ENCODE peak calls at places on chromosome 4, in nine cellular contexts. One of them, this sample, is unnamed.

GRCh38 chr4:52407545-52407944 is 251.6 kb downstream of the USP46 start:
- DNase-seq in brain microvascular endothelial cell: no peak
- DNase-seq in stimulated activated CD4-positive, alpha-beta T cell treated with anti-CD3 and anti-CD28 coated beads, Interleukin-1b, Interleukin-23, amount 100 ng/mL, for 4 hours: no peak
- DNase-seq in activated CD8-positive, alpha-beta memory T cell treated with anti-CD3 and anti-CD28 coated beads for 48 hours: no peak
- DNase-seq in CD4-positive, alpha-beta T cell: no peak
- DNase-seq in pancreas: no peak
- DNase-seq in C1 segment of cervical spinal cord: no peak
- DNase-seq in anterior cingulate cortex: no peak
- DNase-seq in choroid plexus epithelial cell: peak; percentile 6
- DNase-seq in this sample: no peak

GRCh38 chr4:168773388-168774195 is 236.5 kb downstream of the CBR4 start:
- DNase-seq in pancreas: no peak
- DNase-seq in CD4-positive, alpha-beta T cell: no peak
- DNase-seq in stimulated activated CD4-positive, alpha-beta T cell treated with anti-CD3 and anti-CD28 coated beads, Interleukin-1b, Interleukin-23, amount 100 ng/mL, for 4 hours: no peak
- DNase-seq in activated CD8-positive, alpha-beta memory T cell treated with anti-CD3 and anti-CD28 coated beads for 48 hours: no peak
- DNase-seq in C1 segment of cervical spinal cord: no peak
- DNase-seq in brain microvascular endothelial cell: no peak
- DNase-seq in anterior cingulate cortex: no peak
- DNase-seq in choroid plexus epithelial cell: no peak
- DNase-seq in this sample: no peak

GRCh38 chr4:26140150-26140898 is 180.5 kb upstream of the RBPJ start:
- DNase-seq in anterior cingulate cortex: no peak
- DNase-seq in brain microvascular endothelial cell: peak; percentile 47
- DNase-seq in CD4-positive, alpha-beta T cell: no peak
- DNase-seq in C1 segment of cervical spinal cord: no peak
- DNase-seq in pancreas: no peak
- DNase-seq in choroid plexus epithelial cell: peak; percentile 57
- DNase-seq in stimulated activated CD4-positive, alpha-beta T cell treated with anti-CD3 and anti-CD28 coated beads, Interleukin-1b, Interleukin-23, amount 100 ng/mL, for 4 hours: no peak
- DNase-seq in activated CD8-positive, alpha-beta memory T cell treated with anti-CD3 and anti-CD28 coated beads for 48 hours: no peak
- DNase-seq in this sample: no peak

GRCh38 chr4:114384629-114385028 is 214.0 kb upstream of the UGT8 start:
- DNase-seq in choroid plexus epithelial cell: peak; percentile 76
- DNase-seq in pancreas: no peak
- DNase-seq in stimulated activated CD4-positive, alpha-beta T cell treated with anti-CD3 and anti-CD28 coated beads, Interleukin-1b, Interleukin-23, amount 100 ng/mL, for 4 hours: no peak
- DNase-seq in activated CD8-positive, alpha-beta memory T cell treated with anti-CD3 and anti-CD28 coated beads for 48 hours: no peak
- DNase-seq in C1 segment of cervical spinal cord: no peak
- DNase-seq in anterior cingulate cortex: no peak
- DNase-seq in CD4-positive, alpha-beta T cell: no peak
- DNase-seq in brain microvascular endothelial cell: peak; percentile 46
- DNase-seq in this sample: no peak

GRCh38 chr4:33104190-33104773 is 2384.1 kb downstream of the PCDH7 start:
- DNase-seq in choroid plexus epithelial cell: peak; percentile 56
- DNase-seq in pancreas: no peak
- DNase-seq in activated CD8-positive, alpha-beta memory T cell treated with anti-CD3 and anti-CD28 coated beads for 48 hours: no peak
- DNase-seq in CD4-positive, alpha-beta T cell: no peak
- DNase-seq in stimulated activated CD4-positive, alpha-beta T cell treated with anti-CD3 and anti-CD28 coated beads, Interleukin-1b, Interleukin-23, amount 100 ng/mL, for 4 hours: no peak
- DNase-seq in anterior cingulate cortex: no peak
- DNase-seq in brain microvascular endothelial cell: no peak
- DNase-seq in C1 segment of cervical spinal cord: no peak
- DNase-seq in this sample: no peak

GRCh38 chr4:97366661-97367060 is 776.6 kb downstream of the STPG2 start:
- DNase-seq in activated CD8-positive, alpha-beta memory T cell treated with anti-CD3 and anti-CD28 coated beads for 48 hours: no peak
- DNase-seq in brain microvascular endothelial cell: no peak
- DNase-seq in anterior cingulate cortex: no peak
- DNase-seq in stimulated activated CD4-positive, alpha-beta T cell treated with anti-CD3 and anti-CD28 coated beads, Interleukin-1b, Interleukin-23, amount 100 ng/mL, for 4 hours: no peak
- DNase-seq in CD4-positive, alpha-beta T cell: no peak
- DNase-seq in pancreas: no peak
- DNase-seq in choroid plexus epithelial cell: peak; percentile 8
- DNase-seq in C1 segment of cervical spinal cord: no peak
- DNase-seq in this sample: no peak

GRCh38 chr4:6230502-6230785 is 30.1 kb upstream of the JAKMIP1 start:
- DNase-seq in choroid plexus epithelial cell: no peak
- DNase-seq in anterior cingulate cortex: no peak
- DNase-seq in activated CD8-positive, alpha-beta memory T cell treated with anti-CD3 and anti-CD28 coated beads for 48 hours: no peak
- DNase-seq in C1 segment of cervical spinal cord: no peak
- DNase-seq in brain microvascular endothelial cell: no peak
- DNase-seq in pancreas: no peak
- DNase-seq in CD4-positive, alpha-beta T cell: no peak
- DNase-seq in stimulated activated CD4-positive, alpha-beta T cell treated with anti-CD3 and anti-CD28 coated beads, Interleukin-1b, Interleukin-23, amount 100 ng/mL, for 4 hours: no peak
- DNase-seq in this sample: no peak

GRCh38 chr4:8837181-8837811 is 34.3 kb downstream of the HMX1 start:
- DNase-seq in C1 segment of cervical spinal cord: no peak
- DNase-seq in anterior cingulate cortex: no peak
- DNase-seq in activated CD8-positive, alpha-beta memory T cell treated with anti-CD3 and anti-CD28 coated beads for 48 hours: no peak
- DNase-seq in choroid plexus epithelial cell: no peak
- DNase-seq in stimulated activated CD4-positive, alpha-beta T cell treated with anti-CD3 and anti-CD28 coated beads, Interleukin-1b, Interleukin-23, amount 100 ng/mL, for 4 hours: no peak
- DNase-seq in CD4-positive, alpha-beta T cell: no peak
- DNase-seq in brain microvascular endothelial cell: no peak
- DNase-seq in pancreas: peak; percentile 43
- DNase-seq in this sample: no peak

GRCh38 chr4:25313194-25313895 is 771 bp downstream of the ZCCHC4 start:
- DNase-seq in CD4-positive, alpha-beta T cell: no peak
- DNase-seq in pancreas: no peak
- DNase-seq in C1 segment of cervical spinal cord: no peak
- DNase-seq in anterior cingulate cortex: no peak
- DNase-seq in choroid plexus epithelial cell: peak; percentile 13
- DNase-seq in brain microvascular endothelial cell: no peak
- DNase-seq in stimulated activated CD4-positive, alpha-beta T cell treated with anti-CD3 and anti-CD28 coated beads, Interleukin-1b, Interleukin-23, amount 100 ng/mL, for 4 hours: no peak
- DNase-seq in activated CD8-positive, alpha-beta memory T cell treated with anti-CD3 and anti-CD28 coated beads for 48 hours: no peak
- DNase-seq in this sample: no peak

GRCh38 chr4:77190053-77190452 is 33.0 kb downstream of the CCNG2 start:
- DNase-seq in activated CD8-positive, alpha-beta memory T cell treated with anti-CD3 and anti-CD28 coated beads for 48 hours: no peak
- DNase-seq in brain microvascular endothelial cell: peak; percentile 5
- DNase-seq in stimulated activated CD4-positive, alpha-beta T cell treated with anti-CD3 and anti-CD28 coated beads, Interleukin-1b, Interleukin-23, amount 100 ng/mL, for 4 hours: no peak
- DNase-seq in CD4-positive, alpha-beta T cell: no peak
- DNase-seq in anterior cingulate cortex: no peak
- DNase-seq in choroid plexus epithelial cell: peak; percentile 16
- DNase-seq in pancreas: no peak
- DNase-seq in C1 segment of cervical spinal cord: no peak
- DNase-seq in this sample: no peak

This sample was measured in effector memory CD8-positive, alpha-beta T cell.